ENCODE peak calls at places on chromosome 6, in seven cellular contexts. One of them, this sample, is unnamed.

GRCh38 chr6:50271817-50272216 is 222.1 kb upstream of the DEFB112 start:
- DNase-seq in fibroblast of mammary gland: no peak
- DNase-seq in left ventricle myocardium inferior: no peak
- DNase-seq in GM23338: no peak
- DNase-seq in IMR-90: no peak
- DNase-seq in GM12864: no peak
- DNase-seq in bronchial epithelial cell: no peak
- DNase-seq in this sample: no peak

GRCh38 chr6:18242062-18242851 is 22.1 kb downstream of the DEK start:
- DNase-seq in fibroblast of mammary gland: peak; percentile 95
- DNase-seq in left ventricle myocardium inferior: no peak
- DNase-seq in GM23338: no peak
- DNase-seq in IMR-90: peak; percentile 94
- DNase-seq in GM12864: no peak
- DNase-seq in bronchial epithelial cell: peak; percentile 95
- DNase-seq in this sample: peak; percentile 91

GRCh38 chr6:69791065-69791471 is 5.7 kb downstream of the LMBRD1 start:
- DNase-seq in fibroblast of mammary gland: peak; percentile 8
- DNase-seq in left ventricle myocardium inferior: no peak
- DNase-seq in GM23338: peak; percentile 42
- DNase-seq in IMR-90: peak; percentile 4
- DNase-seq in GM12864: no peak
- DNase-seq in bronchial epithelial cell: peak; percentile 30
- DNase-seq in this sample: no peak

GRCh38 chr6:149362289-149362688 is 37.8 kb upstream of the SUMO4 start:
- DNase-seq in fibroblast of mammary gland: no peak
- DNase-seq in left ventricle myocardium inferior: no peak
- DNase-seq in GM23338: no peak
- DNase-seq in IMR-90: no peak
- DNase-seq in GM12864: no peak
- DNase-seq in bronchial epithelial cell: peak; percentile 18
- DNase-seq in this sample: no peak

GRCh38 chr6:108541843-108542795 is 18.6 kb upstream of the FOXO3 start:
- DNase-seq in fibroblast of mammary gland: peak; percentile 85
- DNase-seq in left ventricle myocardium inferior: peak; percentile 39
- DNase-seq in GM23338: peak; percentile 89
- DNase-seq in IMR-90: peak; percentile 87
- DNase-seq in GM12864: no peak
- DNase-seq in bronchial epithelial cell: peak; percentile 78
- DNase-seq in this sample: peak; percentile 93

GRCh38 chr6:150924808-150925654 is 59.5 kb downstream of the MTHFD1L start:
- DNase-seq in fibroblast of mammary gland: peak; percentile 83
- DNase-seq in left ventricle myocardium inferior: no peak
- DNase-seq in GM23338: peak; percentile 25
- DNase-seq in IMR-90: peak; percentile 35
- DNase-seq in GM12864: no peak
- DNase-seq in bronchial epithelial cell: no peak
- DNase-seq in this sample: peak; percentile 68

GRCh38 chr6:1384549-1385128 is 4.7 kb upstream of the FOXF2 start:
- DNase-seq in fibroblast of mammary gland: no peak
- DNase-seq in left ventricle myocardium inferior: no peak
- DNase-seq in GM23338: peak; percentile 53
- DNase-seq in IMR-90: no peak
- DNase-seq in GM12864: no peak
- DNase-seq in bronchial epithelial cell: no peak
- DNase-seq in this sample: no peak

GRCh38 chr6:6734463-6735455 is 146.2 kb downstream of the LY86 start:
- DNase-seq in fibroblast of mammary gland: peak; percentile 60
- DNase-seq in left ventricle myocardium inferior: no peak
- DNase-seq in GM23338: no peak
- DNase-seq in IMR-90: no peak
- DNase-seq in GM12864: no peak
- DNase-seq in bronchial epithelial cell: no peak
- DNase-seq in this sample: no peak

GRCh38 chr6:166446567-166447065 is 63.9 kb upstream of the MPC1 start:
- DNase-seq in fibroblast of mammary gland: no peak
- DNase-seq in left ventricle myocardium inferior: no peak
- DNase-seq in GM23338: no peak
- DNase-seq in IMR-90: peak; percentile 15
- DNase-seq in GM12864: no peak
- DNase-seq in bronchial epithelial cell: peak; percentile 22
- DNase-seq in this sample: no peak

GRCh38 chr6:157376706-157377230 is 4.2 kb upstream of the ZDHHC14 start:
- DNase-seq in fibroblast of mammary gland: peak; percentile 81
- DNase-seq in left ventricle myocardium inferior: no peak
- DNase-seq in GM23338: no peak
- DNase-seq in IMR-90: peak; percentile 16
- DNase-seq in GM12864: no peak
- DNase-seq in bronchial epithelial cell: no peak
- DNase-seq in this sample: no peak

GRCh38 chr6:98203170-98203806 is 631.1 kb upstream of the POU3F2 start:
- DNase-seq in fibroblast of mammary gland: no peak
- DNase-seq in left ventricle myocardium inferior: no peak
- DNase-seq in GM23338: peak; percentile 69
- DNase-seq in IMR-90: peak; percentile 0
- DNase-seq in GM12864: no peak
- DNase-seq in bronchial epithelial cell: peak; percentile 4
- DNase-seq in this sample: peak; percentile 2

GRCh38 chr6:88982720-88983119 is 19.3 kb upstream of the RNGTT start:
- DNase-seq in fibroblast of mammary gland: peak; percentile 94
- DNase-seq in left ventricle myocardium inferior: no peak
- DNase-seq in GM23338: peak; percentile 78
- DNase-seq in IMR-90: peak; percentile 79
- DNase-seq in GM12864: peak; percentile 26
- DNase-seq in bronchial epithelial cell: peak; percentile 79
- DNase-seq in this sample: peak; percentile 85

GRCh38 chr6:90025418-90026089 is 131.3 kb downstream of the GJA10 start:
- DNase-seq in fibroblast of mammary gland: peak; percentile 99
- DNase-seq in left ventricle myocardium inferior: no peak
- DNase-seq in GM23338: no peak
- DNase-seq in IMR-90: peak; percentile 97
- DNase-seq in GM12864: no peak
- DNase-seq in bronchial epithelial cell: peak; percentile 95
- DNase-seq in this sample: peak; percentile 81

GRCh38 chr6:31822038-31822821 is 5.3 kb upstream of the HSPA1B start:
- DNase-seq in fibroblast of mammary gland: peak; percentile 85
- DNase-seq in left ventricle myocardium inferior: peak; percentile 84
- DNase-seq in GM23338: peak; percentile 82
- DNase-seq in IMR-90: peak; percentile 64
- DNase-seq in GM12864: no peak
- DNase-seq in bronchial epithelial cell: peak; percentile 78
- DNase-seq in this sample: peak; percentile 58

GRCh38 chr6:100731411-100731810 is 149.7 kb downstream of the ASCC3 start:
- DNase-seq in fibroblast of mammary gland: no peak
- DNase-seq in left ventricle myocardium inferior: no peak
- DNase-seq in GM23338: no peak
- DNase-seq in IMR-90: no peak
- DNase-seq in GM12864: no peak
- DNase-seq in bronchial epithelial cell: no peak
- DNase-seq in this sample: no peak
- H3K4me3 ChIP-seq in fibroblast of mammary gland: no peak overlapping the region
- H3K4me3 ChIP-seq in left ventricle myocardium inferior: no peak overlapping the region
- H3K4me3 ChIP-seq in GM23338: no peak overlapping the region
- H3K4me3 ChIP-seq in IMR-90: no peak overlapping the region
- H3K4me3 ChIP-seq in GM12864: no peak overlapping the region
- H3K4me3 ChIP-seq in bronchial epithelial cell: no peak overlapping the region
- H3K4me3 ChIP-seq in this sample: no peak overlapping the region

DNA sequence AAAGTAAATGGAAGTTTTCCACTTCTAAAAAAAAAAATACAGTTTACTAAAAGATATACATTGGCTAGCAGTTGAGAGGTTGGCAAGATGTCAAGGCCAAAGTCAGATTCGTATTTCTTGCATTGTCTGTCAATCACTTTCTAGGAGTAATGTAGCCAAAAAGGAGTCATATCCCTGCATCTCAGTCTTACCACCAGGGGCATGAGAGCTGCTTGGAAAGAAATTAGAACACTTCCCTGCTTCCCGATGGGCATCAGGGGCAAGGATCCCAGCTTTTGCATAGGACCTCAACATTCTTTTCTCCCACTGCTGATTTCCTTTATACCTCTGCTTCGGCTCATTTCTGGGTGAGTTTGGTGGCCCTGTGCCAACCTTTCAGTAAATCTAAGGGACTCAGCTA is 581.0 kb upstream of the MAP3K7 start:
- DNase-seq in fibroblast of mammary gland: no peak
- DNase-seq in left ventricle myocardium inferior: no peak
- DNase-seq in GM23338: no peak
- DNase-seq in IMR-90: no peak
- DNase-seq in GM12864: no peak
- DNase-seq in bronchial epithelial cell: peak; percentile 11
- DNase-seq in this sample: peak; percentile 19
- TF ChIP-seq CTCF in fibroblast of mammary gland: no peak
- TF ChIP-seq CTCF in left ventricle myocardium inferior: no peak
- TF ChIP-seq CTCF in GM23338: peak; percentile 33
- TF ChIP-seq CTCF in IMR-90: no peak
- TF ChIP-seq CTCF in GM12864: no peak
- TF ChIP-seq CTCF in bronchial epithelial cell: peak; percentile 33
- TF ChIP-seq CTCF in this sample: peak; percentile 56

GRCh38 chr6:36349240-36349639 is 12.6 kb upstream of the BNIP5 start:
- DNase-seq in fibroblast of mammary gland: no peak
- DNase-seq in left ventricle myocardium inferior: no peak
- DNase-seq in GM23338: no peak
- DNase-seq in IMR-90: no peak
- DNase-seq in GM12864: no peak
- DNase-seq in bronchial epithelial cell: peak; percentile 70
- DNase-seq in this sample: no peak
- H3K4me3 ChIP-seq in fibroblast of mammary gland: no peak overlapping the region
- H3K4me3 ChIP-seq in left ventricle myocardium inferior: no peak overlapping the region
- H3K4me3 ChIP-seq in GM23338: no peak overlapping the region
- H3K4me3 ChIP-seq in IMR-90: no peak overlapping the region
- H3K4me3 ChIP-seq in GM12864: no peak overlapping the region
- H3K4me3 ChIP-seq in bronchial epithelial cell: no peak overlapping the region
- H3K4me3 ChIP-seq in this sample: no peak overlapping the region

GRCh38 chr6:112286756-112287155 is 32.4 kb upstream of the LAMA4 start:
- DNase-seq in fibroblast of mammary gland: no peak
- DNase-seq in left ventricle myocardium inferior: no peak
- DNase-seq in GM23338: no peak
- DNase-seq in IMR-90: no peak
- DNase-seq in GM12864: no peak
- DNase-seq in bronchial epithelial cell: no peak
- DNase-seq in this sample: no peak
- TF ChIP-seq CTCF in fibroblast of mammary gland: no peak
- TF ChIP-seq CTCF in left ventricle myocardium inferior: no peak
- TF ChIP-seq CTCF in GM23338: no peak
- TF ChIP-seq CTCF in IMR-90: no peak
- TF ChIP-seq CTCF in GM12864: no peak
- TF ChIP-seq CTCF in bronchial epithelial cell: no peak
- TF ChIP-seq CTCF in this sample: no peak

GRCh38 chr6:106005954-106006353 is 80.2 kb upstream of the PRDM1 start:
- DNase-seq in fibroblast of mammary gland: no peak
- DNase-seq in left ventricle myocardium inferior: no peak
- DNase-seq in GM23338: no peak
- DNase-seq in IMR-90: peak; percentile 69
- DNase-seq in GM12864: no peak
- DNase-seq in bronchial epithelial cell: no peak
- DNase-seq in this sample: no peak

GRCh38 chr6:106005013-106005412 is 81.1 kb upstream of the PRDM1 start:
- DNase-seq in fibroblast of mammary gland: no peak
- DNase-seq in left ventricle myocardium inferior: no peak
- DNase-seq in GM23338: peak; percentile 46
- DNase-seq in IMR-90: peak; percentile 59
- DNase-seq in GM12864: no peak
- DNase-seq in bronchial epithelial cell: no peak
- DNase-seq in this sample: peak; percentile 31

GRCh38 chr6:105995403-105995699 is 90.8 kb upstream of the PRDM1 start:
- DNase-seq in fibroblast of mammary gland: no peak
- DNase-seq in left ventricle myocardium inferior: no peak
- DNase-seq in GM23338: no peak
- DNase-seq in IMR-90: peak; percentile 17
- DNase-seq in GM12864: no peak
- DNase-seq in bronchial epithelial cell: no peak
- DNase-seq in this sample: no peak

GRCh38 chr6:106002005-106002404 is 84.1 kb upstream of the PRDM1 start:
- DNase-seq in fibroblast of mammary gland: no peak
- DNase-seq in left ventricle myocardium inferior: no peak
- DNase-seq in GM23338: peak; percentile 74
- DNase-seq in IMR-90: no peak
- DNase-seq in GM12864: no peak
- DNase-seq in bronchial epithelial cell: no peak
- DNase-seq in this sample: no peak

GRCh38 chr6:106000935-106001334 is 85.2 kb upstream of the PRDM1 start:
- DNase-seq in fibroblast of mammary gland: no peak
- DNase-seq in left ventricle myocardium inferior: no peak
- DNase-seq in GM23338: no peak
- DNase-seq in IMR-90: no peak
- DNase-seq in GM12864: no peak
- DNase-seq in bronchial epithelial cell: no peak
- DNase-seq in this sample: no peak
- H3K4me3 ChIP-seq in fibroblast of mammary gland: no peak overlapping the region
- H3K4me3 ChIP-seq in left ventricle myocardium inferior: no peak overlapping the region
- H3K4me3 ChIP-seq in GM23338: no peak overlapping the region
- H3K4me3 ChIP-seq in IMR-90: no peak overlapping the region
- H3K4me3 ChIP-seq in GM12864: no peak overlapping the region
- H3K4me3 ChIP-seq in bronchial epithelial cell: no peak overlapping the region
- H3K4me3 ChIP-seq in this sample: no peak overlapping the region

GRCh38 chr6:118963003-118963402 is 28.0 kb upstream of the MCM9 start:
- DNase-seq in fibroblast of mammary gland: peak; percentile 32
- DNase-seq in left ventricle myocardium inferior: no peak
- DNase-seq in GM23338: no peak
- DNase-seq in IMR-90: peak; percentile 10
- DNase-seq in GM12864: no peak
- DNase-seq in bronchial epithelial cell: peak; percentile 17
- DNase-seq in this sample: peak; percentile 45
- TF ChIP-seq CTCF in fibroblast of mammary gland: peak; percentile 27
- TF ChIP-seq CTCF in left ventricle myocardium inferior: peak; percentile 49
- TF ChIP-seq CTCF in GM23338: peak; percentile 41
- TF ChIP-seq CTCF in IMR-90: peak; percentile 33
- TF ChIP-seq CTCF in GM12864: no peak
- TF ChIP-seq CTCF in bronchial epithelial cell: no peak
- TF ChIP-seq CTCF in this sample: peak; percentile 45

DNA sequence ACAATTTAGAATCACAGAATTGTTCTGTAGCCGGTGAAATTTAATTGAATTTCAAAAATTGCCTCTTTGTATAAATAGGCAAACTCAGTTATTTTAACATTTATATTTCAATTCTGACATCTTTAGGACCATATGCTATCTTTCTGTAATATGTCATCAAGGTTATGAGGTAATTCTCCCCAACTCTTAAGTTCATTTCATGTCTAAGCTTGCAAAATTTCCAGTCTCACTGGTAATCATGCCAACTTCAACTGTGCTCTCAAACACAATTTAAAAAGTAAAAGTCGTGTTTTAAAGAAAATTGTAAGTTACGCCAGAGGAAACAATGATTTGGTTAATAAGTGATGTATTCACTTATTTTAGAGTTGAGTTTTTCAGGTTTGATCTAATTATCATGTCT is 1.4 kb downstream of the NCOA7 start:
- DNase-seq in fibroblast of mammary gland: no peak
- DNase-seq in left ventricle myocardium inferior: no peak
- DNase-seq in GM23338: no peak
- DNase-seq in IMR-90: no peak
- DNase-seq in GM12864: no peak
- DNase-seq in bronchial epithelial cell: peak; percentile 79
- DNase-seq in this sample: no peak
- H3K4me3 ChIP-seq in fibroblast of mammary gland: peak overlapping the region; percentile 34
- H3K4me3 ChIP-seq in left ventricle myocardium inferior: peak overlapping the region; percentile 94
- H3K4me3 ChIP-seq in GM23338: peak overlapping the region; percentile 85
- H3K4me3 ChIP-seq in IMR-90: no peak overlapping the region
- H3K4me3 ChIP-seq in GM12864: peak overlapping the region; percentile 14
- H3K4me3 ChIP-seq in bronchial epithelial cell: no peak overlapping the region
- H3K4me3 ChIP-seq in this sample: peak overlapping the region; percentile 80